ENCODE peak calls at places on chromosomes 13 and 19, in five cellular contexts. W is T-helper 1 cell, L is left cardiac atrium, A is A549, R is adipocyte. U is an unnamed sample.

GRCh38 chr13:63490149-63490548 is 2074.5 kb upstream of the PCDH20 start:
- DNase-seq in R (no peak), A (no peak), W (no peak), L (no peak), U (no peak)

GRCh38 chr13:46184277-46184699 is 2.3 kb upstream of the LCP1 start:
- DNase-seq in W (peak), L (peak), R (no peak), A (peak), U (peak)

GRCh38 chr13:44932171-44932849 is 57.0 kb downstream of the NUFIP1 start:
- DNase-seq in R (peak), A (no peak), L (no peak), W (no peak), U (no peak)

GRCh38 chr13:72757792-72758535 is 23.7 kb downstream of the DIS3 start:
- DNase-seq in R (no peak), A (no peak), L (no peak), W (no peak), U (no peak)

GRCh38 chr19:16222806-16223205 is 25.1 kb downstream of the AP1M1 start:
- DNase-seq in A (no peak), L (no peak), W (no peak), R (no peak), U (no peak)

GRCh38 chr19:5036733-5037681 is 68.1 kb downstream of the KDM4B start:
- DNase-seq in L (peak), A (no peak), W (no peak), R (peak), U (no peak)

GRCh38 chr13:46062190-46062589 is 9.6 kb upstream of the ZC3H13 start:
- DNase-seq in W (no peak), R (no peak), A (peak), L (no peak), U (no peak)

GRCh38 chr19:2237051-2237868 is 636 bp downstream of the SF3A2 start:
- DNase-seq in A (no peak), W (no peak), L (no peak), R (no peak), U (no peak)

GRCh38 chr13:111074826-111075225 is 40.3 kb upstream of the ARHGEF7 start:
- DNase-seq in W (no peak), A (no peak), L (no peak), R (no peak), U (no peak)

GRCh38 chr19:54518844-54519243 is 16.2 kb downstream of the LAIR2 start:
- DNase-seq in L (no peak), A (no peak), R (no peak), W (no peak), U (no peak)

GRCh38 chr19:4504874-4505569 is 13.3 kb downstream of the PLIN4 start:
- DNase-seq in L (no peak), W (no peak), A (no peak), R (no peak), U (no peak)

GRCh38 chr13:77449265-77449664 is 86.2 kb upstream of the SCEL start:
- DNase-seq in A (no peak), L (no peak), W (no peak), R (no peak), U (no peak)

GRCh38 chr19:34932494-34932893 is 5.8 kb downstream of the ZNF30 start:
- DNase-seq in A (no peak), R (no peak), L (no peak), W (no peak), U (no peak)

GRCh38 chr13:29674532-29674931 is 79.0 kb upstream of the SLC7A1 start:
- DNase-seq in W (no peak), L (no peak), A (no peak), R (no peak), U (no peak)

GRCh38 chr19:27746691-27747380 is 1466.1 kb downstream of the UQCRFS1 start:
- DNase-seq in R (peak), A (peak), L (peak), W (no peak), U (no peak)

GRCh38 chr19:39499082-39499642 is 415 bp downstream of the DLL3 start:
- DNase-seq in L (no peak), R (peak), A (no peak), W (no peak), U (no peak)

GRCh38 chr19:892243-892996 is 567 bp downstream of the MED16 start:
- DNase-seq in A (no peak), L (no peak), R (peak), W (no peak), U (no peak)

GRCh38 chr19:16021796-16022195 is 54.5 kb upstream of the TPM4 start:
- DNase-seq in A (no peak), W (no peak), L (no peak), R (no peak), U (no peak)

GRCh38 chr13:52414963-52415362 is 9.0 kb upstream of the THSD1 start:
- DNase-seq in L (no peak), R (peak), A (no peak), W (no peak), U (no peak)

GRCh38 chr13:72163671-72164070 is 296.7 kb upstream of the DACH1 start:
- DNase-seq in L (no peak), A (no peak), R (peak), W (no peak), U (no peak)

GRCh38 chr13:107450426-107450825 is 764.9 kb downstream of the LIG4 start:
- DNase-seq in W (no peak), R (no peak), L (no peak), A (no peak), U (no peak)

GRCh38 chr13:77810430-77810829 is 108.2 kb downstream of the EDNRB start:
- DNase-seq in L (no peak), R (no peak), A (peak), W (no peak), U (no peak)

GRCh38 chr19:6186435-6186834 is 51.0 kb downstream of the ACSBG2 start:
- DNase-seq in R (no peak), W (no peak), A (no peak), L (no peak), U (no peak)

GRCh38 chr19:51986309-51987291 is at the start of gene ZNF350:
- DNase-seq in W (peak), A (peak), R (peak), L (peak), U (peak)

GRCh38 chr13:99867535-99868271 is 103.9 kb downstream of the ZIC5 start:
- DNase-seq in R (no peak), W (no peak), A (no peak), L (no peak), U (no peak)

GRCh38 chr13:109728061-109728460 is 58.3 kb downstream of the IRS2 start:
- DNase-seq in L (no peak), A (no peak), W (no peak), R (no peak), U (no peak)

GRCh38 chr13:60645552-60646138 is 248.6 kb downstream of the TDRD3 start:
- DNase-seq in A (no peak), R (no peak), W (no peak), L (no peak), U (no peak)

GRCh38 chr19:4201798-4202197 is 19.3 kb downstream of the ANKRD24 start:
- DNase-seq in L (no peak), A (no peak), W (no peak), R (no peak), U (no peak)

GRCh38 chr19:31127132-31127967 is 221.9 kb downstream of the TSHZ3 start:
- DNase-seq in R (peak), L (no peak), W (no peak), A (peak), U (no peak)

GRCh38 chr13:46146898-46147297 is 35.1 kb downstream of the LCP1 start:
- DNase-seq in L (no peak), A (no peak), W (no peak), R (no peak), U (no peak)

GRCh38 chr19:6577410-6578125 is 13.4 kb downstream of the CD70 start:
- DNase-seq in A (no peak), R (no peak), W (no peak), L (no peak), U (no peak)